ENCODE peak calls at places on chromosomes 5 and 9, in five cellular contexts. K, Z, V, H and C are unnamed samples.

GRCh38 chr5:2134543-2135299 is 252.0 kb upstream of the IRX4 start:
- DNase-seq in K (no peak), Z (peak; percentile 2), V (peak; percentile 40), H (no peak), C (no peak)

GRCh38 chr5:4643190-4643589 is 496.9 kb upstream of the ADAMTS16 start:
- DNase-seq in K (no peak), Z (no peak), V (no peak), H (no peak), C (no peak)

GRCh38 chr5:134466241-134467069 is 54.8 kb upstream of the CDKN2AIPNL start:
- DNase-seq in K (peak; percentile 85), Z (peak; percentile 63), V (peak; percentile 99), H (peak; percentile 55), C (peak; percentile 98)

GRCh38 chr9:122188369-122188768 is 28.7 kb downstream of the MORN5 start:
- DNase-seq in K (no peak), Z (no peak), V (no peak), H (no peak), C (no peak)

GRCh38 chr5:115841382-115842088 is at the start of the genes AP3S1 and ATG12:
- DNase-seq in K (peak; percentile 93), Z (peak; percentile 93), V (peak; percentile 94), H (peak; percentile 88), C (peak; percentile 96)

GRCh38 chr9:129626944-129627297 is 958 bp downstream of the NTMT1 start:
- DNase-seq in K (no peak), Z (peak; percentile 71), V (no peak), H (no peak), C (no peak)

GRCh38 chr9:113895526-113895925 is 19.4 kb downstream of the ZNF618 start:
- DNase-seq in K (no peak), Z (no peak), V (no peak), H (no peak), C (no peak)

GRCh38 chr5:36521838-36522745 is 84.3 kb upstream of the SLC1A3 start:
- DNase-seq in K (no peak), Z (peak; percentile 12), V (no peak), H (no peak), C (no peak)

GRCh38 chr5:159341914-159342313 is 11.6 kb upstream of the IL12B start:
- DNase-seq in K (peak; percentile 42), Z (peak; percentile 76), V (peak; percentile 73), H (no peak), C (no peak)

GRCh38 chr9:129834489-129835127 is 467 bp downstream of the C9orf78 start:
- DNase-seq in K (no peak), Z (no peak), V (no peak), H (no peak), C (no peak)

GRCh38 chr9:13983607-13984006 is 330.3 kb downstream of the NFIB start:
- DNase-seq in K (no peak), Z (no peak), V (no peak), H (no peak), C (no peak)

GRCh38 chr9:74521009-74521408 is 23.9 kb downstream of the RORB start:
- DNase-seq in K (no peak), Z (peak; percentile 37), V (no peak), H (no peak), C (no peak)

GRCh38 chr5:100709771-100710170 is 174.6 kb downstream of the FAM174A start:
- DNase-seq in K (no peak), Z (no peak), V (no peak), H (no peak), C (no peak)

GRCh38 chr5:178071108-178071507 is 42.2 kb upstream of the N4BP3 start:
- DNase-seq in K (no peak), Z (no peak), V (no peak), H (no peak), C (peak; percentile 44)

DNA sequence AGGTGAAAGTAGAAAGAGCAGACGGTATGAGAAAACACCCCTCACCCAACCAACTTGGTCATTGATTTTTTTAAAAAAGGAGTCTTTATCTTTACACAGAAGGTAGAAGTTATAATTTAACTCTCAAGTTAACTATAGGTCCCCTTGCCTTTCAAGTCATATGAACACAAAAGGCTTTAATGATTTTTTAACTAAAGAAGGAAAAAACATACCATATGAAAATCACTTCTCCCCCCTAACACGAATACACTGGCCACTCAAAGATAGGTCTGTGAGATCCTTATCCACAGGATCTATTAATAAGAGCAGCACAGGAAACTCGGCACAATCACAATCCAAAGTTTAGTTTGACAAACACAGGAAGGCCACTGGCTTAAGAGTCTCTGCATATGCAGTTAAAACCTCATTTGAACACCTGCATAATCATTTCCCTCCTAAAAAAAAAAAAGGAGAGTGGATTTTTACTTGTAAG is 138.0 kb downstream of the ENC1 start:
- DNase-seq in K (no peak), Z (no peak), V (no peak), H (no peak), C (no peak)
- TF ChIP-seq CTCF in K (no peak), Z (no peak), V (no peak), H (no peak), C (no peak)

GRCh38 chr5:176610430-176610763 is 441 bp upstream of the GPRIN1 start:
- DNase-seq in K (peak; percentile 55), Z (no peak), V (no peak), H (no peak), C (no peak)

GRCh38 chr5:176611435-176611834 is 1.5 kb upstream of the GPRIN1 start:
- DNase-seq in K (peak; percentile 71), Z (peak; percentile 91), V (peak; percentile 76), H (no peak), C (no peak)

GRCh38 chr5:176608142-176608705 is 1.7 kb downstream of the GPRIN1 start:
- DNase-seq in K (no peak), Z (no peak), V (no peak), H (no peak), C (no peak)

GRCh38 chr5:176608937-176609723 is 826 bp downstream of the GPRIN1 start:
- DNase-seq in K (no peak), Z (no peak), V (no peak), H (no peak), C (no peak)

DNA sequence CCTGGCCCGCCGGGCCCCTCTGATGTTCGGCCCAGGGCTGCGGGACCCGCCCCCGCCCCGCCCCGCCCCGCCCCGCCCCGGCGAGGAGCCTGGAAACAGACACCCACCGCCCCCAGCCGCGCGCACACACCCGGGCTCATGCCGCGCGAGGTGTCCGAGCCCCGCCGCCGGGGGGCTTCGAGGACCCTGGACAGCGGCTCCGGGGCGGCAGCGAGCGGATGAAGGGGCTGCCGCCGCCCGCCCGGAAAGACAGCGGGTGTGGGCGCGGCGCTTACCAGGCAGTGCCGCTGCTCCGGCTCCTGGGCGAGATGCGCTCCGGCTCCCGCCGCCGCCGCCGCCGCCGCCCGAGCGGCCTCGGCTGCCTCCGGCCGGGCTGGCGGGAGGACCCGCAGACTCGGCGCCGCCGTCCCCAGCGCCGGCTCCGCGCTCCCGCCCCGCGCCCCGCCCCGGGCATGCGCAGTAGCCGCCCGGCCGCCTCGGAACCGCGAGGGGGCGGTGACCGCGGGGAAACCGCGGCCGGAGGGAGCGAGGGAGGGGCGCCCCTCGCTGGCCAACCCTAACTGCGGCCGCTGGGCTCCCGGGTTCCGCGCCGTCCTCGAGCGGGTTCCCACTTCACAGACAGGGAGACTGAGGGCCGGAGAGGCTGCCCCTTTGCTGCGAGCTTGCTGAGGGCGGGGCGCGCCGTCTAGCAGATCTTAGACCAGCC is at the start of gene GPRIN1:
- DNase-seq in K (peak; percentile 95), Z (peak; percentile 34), V (no peak), H (peak; percentile 98), C (no peak)
- TF ChIP-seq CTCF in K (no peak), Z (peak; percentile 16), V (no peak), H (peak; percentile 51), C (peak; percentile 68)

DNA sequence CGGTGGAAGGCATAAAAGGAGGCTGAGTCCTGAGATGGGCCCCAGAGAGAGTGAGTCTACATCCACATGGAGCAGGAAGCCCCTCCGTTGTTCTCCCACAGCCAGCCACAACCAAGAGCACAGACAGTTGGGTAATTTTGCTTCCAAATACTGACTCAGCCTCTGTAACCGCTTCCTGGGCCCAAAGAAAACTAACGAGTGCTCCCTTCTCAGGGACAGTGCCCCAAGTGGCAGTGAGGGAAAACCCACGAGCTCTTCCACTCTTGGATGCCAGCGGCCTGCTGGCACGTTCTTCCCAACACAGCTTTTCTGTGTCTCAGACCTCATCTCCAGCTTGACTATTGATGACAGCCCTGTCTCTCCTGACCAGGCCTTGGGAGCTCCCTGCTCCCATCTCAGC is 207.6 kb downstream of the FSTL4 start:
- DNase-seq in K (no peak), Z (no peak), V (no peak), H (no peak), C (no peak)
- TF ChIP-seq CTCF in K (peak; percentile 27), Z (no peak), V (no peak), H (no peak), C (peak; percentile 31)

GRCh38 chr9:95074632-95075269 is 242.8 kb downstream of the FANCC start:
- DNase-seq in K (no peak), Z (no peak), V (no peak), H (no peak), C (no peak)

GRCh38 chr9:95073918-95074317 is 243.6 kb downstream of the FANCC start:
- DNase-seq in K (no peak), Z (no peak), V (no peak), H (no peak), C (no peak)

GRCh38 chr9:95071925-95072324 is 245.6 kb downstream of the FANCC start:
- DNase-seq in K (no peak), Z (no peak), V (no peak), H (no peak), C (no peak)

GRCh38 chr9:95071450-95071849 is 246.1 kb downstream of the FANCC start:
- DNase-seq in K (no peak), Z (no peak), V (no peak), H (no peak), C (no peak)

GRCh38 chr9:95073042-95073607 is 244.4 kb downstream of the FANCC start:
- DNase-seq in K (peak; percentile 22), Z (no peak), V (no peak), H (no peak), C (no peak)
- TF ChIP-seq CTCF in K (peak; percentile 20), Z (peak; percentile 26), V (peak; percentile 22), H (peak; percentile 19), C (peak; percentile 59)

DNA sequence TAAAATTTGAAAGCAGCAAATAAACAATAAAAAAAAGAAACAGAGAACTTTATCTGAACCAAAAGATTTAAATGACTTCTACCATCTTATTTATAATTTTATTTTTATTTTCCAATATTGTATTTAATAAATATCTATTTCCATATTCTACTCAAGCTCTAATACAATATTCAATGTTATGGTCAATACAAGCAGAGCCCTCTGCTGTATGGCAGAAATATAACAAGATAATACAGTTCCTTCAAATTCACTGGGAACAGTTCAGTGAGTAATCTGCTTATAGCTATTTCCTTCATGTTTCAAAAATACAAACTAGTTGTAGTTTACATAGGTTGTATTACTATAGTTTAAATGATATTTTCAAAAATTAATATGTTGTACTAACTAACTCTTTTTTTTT is 332.7 kb downstream of the PRDM9 start:
- DNase-seq in K (no peak), Z (no peak), V (no peak), H (no peak), C (no peak)
- TF ChIP-seq CTCF in K (no peak), Z (no peak), V (no peak), H (peak; percentile 12), C (peak; percentile 67)